ENCODE peak calls at places on chromosome 10, in four cellular contexts. F, G, H and T are unnamed samples.

GRCh38 chr10:72152286-72152685 is 63.5 kb upstream of the ANAPC16 start:
- DNase-seq in G (no peak), H (no peak), F (no peak), T (no peak)

GRCh38 chr10:128481152-128481551 is 354.9 kb upstream of the MKI67 start:
- DNase-seq in F (no peak), H (no peak), G (no peak), T (no peak)

GRCh38 chr10:30708234-30708633 is 78.7 kb upstream of the LYZL2 start:
- DNase-seq in F (no peak), G (no peak), H (no peak), T (no peak)

GRCh38 chr10:32341596-32341995 is 5.4 kb downstream of the EPC1 start:
- DNase-seq in G (no peak), F (no peak), H (no peak), T (no peak)

GRCh38 chr10:132382231-132382922 is 14.6 kb upstream of the PWWP2B start:
- DNase-seq in H (no peak), F (no peak), G (no peak), T (no peak)

GRCh38 chr10:24596531-24596930 is 127.2 kb downstream of the ARHGAP21 start:
- DNase-seq in H (no peak), G (no peak), F (no peak), T (no peak)

GRCh38 chr10:111481271-111482073 is 404.6 kb downstream of the ADRA2A start:
- DNase-seq in G (no peak), H (no peak), F (no peak), T (no peak)

GRCh38 chr10:6759961-6760360 is 179.9 kb upstream of the PRKCQ start:
- DNase-seq in G (no peak), H (no peak), F (no peak), T (no peak)

GRCh38 chr10:102673961-102674511 is 29.8 kb downstream of the TRIM8 start:
- DNase-seq in H (peak), F (no peak), G (no peak), T (no peak)

GRCh38 chr10:100238429-100238828 is 9.0 kb upstream of the CHUK start:
- DNase-seq in F (no peak), H (no peak), G (no peak), T (no peak)

GRCh38 chr10:87670591-87670990 is 10.9 kb downstream of the PAPSS2 start:
- DNase-seq in G (no peak), H (no peak), F (no peak), T (no peak)

GRCh38 chr10:32961892-32962369 is 3.9 kb upstream of the ITGB1 start:
- DNase-seq in F (no peak), G (no peak), H (no peak), T (no peak)

GRCh38 chr10:50604049-50604640 is 19.6 kb downstream of the SGMS1 start:
- DNase-seq in F (no peak), G (no peak), H (no peak), T (no peak)

GRCh38 chr10:116627386-116627933 is 6.7 kb downstream of the PNLIPRP2 start:
- DNase-seq in H (no peak), G (no peak), F (no peak), T (peak)

GRCh38 chr10:24209421-24209770 is 458 bp downstream of the KIAA1217 start:
- DNase-seq in G (no peak), H (peak), F (peak), T (no peak)

GRCh38 chr10:118953999-118954398 is 75.5 kb upstream of the NANOS1 start:
- DNase-seq in F (peak), G (no peak), H (no peak), T (no peak)

GRCh38 chr10:11379771-11380170 is 231.7 kb downstream of the USP6NL start:
- DNase-seq in H (no peak), F (no peak), G (no peak), T (no peak)

GRCh38 chr10:49177391-49178355 is 10.5 kb downstream of the TMEM273 start:
- DNase-seq in H (peak), G (peak), F (no peak), T (no peak)